ENCODE peak calls at places on chromosomes 13 and 19, in nine cellular contexts. Q is heart right ventricle; U is Peyer's patch; Y is CD8-positive, alpha-beta T cell; K is HCT116; N is PC-9; A is fibroblast of lung; F is neuronal stem cell; I is mammary epithelial cell. R is an unnamed sample. For H3K27me3 and H3K4me1, the result is how much of the 10 kb centered on the place peaks cover.

GRCh38 chr19:18274776-18275356 is 614 bp upstream of the IQCN start:
- DNase-seq in Q (peak), U (peak), Y (no peak), K (no peak), N (peak), A (peak), F (no peak), I (peak), R (peak)

GRCh38 chr13:26266311-26266710 is 12.4 kb downstream of the CDK8 start:
- DNase-seq in Q (no peak), U (no peak), Y (no peak), K (no peak), N (no peak), A (no peak), F (no peak), I (no peak), R (no peak)

GRCh38 chr19:4557971-4558941 is 1.2 kb downstream of the SEMA6B start:
- DNase-seq in Q (no peak), U (no peak), Y (peak), K (no peak), N (no peak), A (no peak), F (no peak), I (no peak), R (no peak)

GRCh38 chr19:10430505-10431253 is 10.3 kb downstream of the PDE4A start:
- DNase-seq in Q (peak), U (no peak), Y (no peak), K (no peak), N (peak), A (peak), F (no peak), I (no peak), R (no peak)

GRCh38 chr13:100244431-100244830 is 155.5 kb downstream of the PCCA start:
- DNase-seq in Q (no peak), U (no peak), Y (no peak), K (no peak), N (no peak), A (peak), F (no peak), I (no peak), R (no peak)

GRCh38 chr19:5114713-5115112 is 145.8 kb downstream of the KDM4B start:
- DNase-seq in Q (no peak), U (no peak), Y (no peak), K (no peak), N (no peak), A (no peak), F (no peak), I (no peak), R (no peak)

GRCh38 chr19:4061178-4061682 is 5.5 kb downstream of the ZBTB7A start:
- DNase-seq in Q (peak), U (peak), Y (no peak), K (no peak), N (peak), A (no peak), F (no peak), I (peak), R (peak)

GRCh38 chr13:100291626-100292025 is 202.7 kb downstream of the PCCA start:
- DNase-seq in Q (no peak), U (no peak), Y (no peak), K (no peak), N (no peak), A (no peak), F (no peak), I (no peak), R (no peak)

GRCh38 chr13:30792257-30793000 is 57.1 kb downstream of the ALOX5AP start:
- DNase-seq in Q (peak), U (peak), Y (no peak), K (peak), N (peak), A (peak), F (peak), I (peak), R (peak)

GRCh38 chr13:75329723-75330122 is 152.2 kb downstream of the TBC1D4 start:
- DNase-seq in Q (no peak), U (no peak), Y (no peak), K (no peak), N (no peak), A (no peak), F (no peak), I (peak), R (no peak)

GRCh38 chr13:27281420-27281819 is 10.8 kb downstream of the RASL11A start:
- DNase-seq in Q (no peak), U (no peak), Y (no peak), K (no peak), N (no peak), A (no peak), F (no peak), I (no peak), R (no peak)

GRCh38 chr13:110010433-110011135 is 224.2 kb upstream of the IRS2 start:
- DNase-seq in Q (no peak), U (no peak), Y (no peak), K (no peak), N (no peak), A (peak), F (no peak), I (no peak), R (no peak)

GRCh38 chr13:39269411-39269810 is 231.2 kb downstream of the NHLRC3 start:
- DNase-seq in Q (no peak), U (no peak), Y (no peak), K (no peak), N (no peak), A (peak), F (no peak), I (no peak), R (no peak)

GRCh38 chr13:106497079-106497478 is 38.4 kb downstream of the EFNB2 start:
- DNase-seq in Q (no peak), U (no peak), Y (no peak), K (no peak), N (no peak), A (no peak), F (no peak), I (no peak), R (no peak)

GRCh38 chr19:18672606-18673337 is 10.7 kb upstream of the CRTC1 start:
- DNase-seq in Q (no peak), U (no peak), Y (no peak), K (no peak), N (peak), A (peak), F (no peak), I (no peak), R (no peak)

GRCh38 chr19:35027851-35028599 is 2.2 kb upstream of the SCN1B start:
- DNase-seq in Q (no peak), U (no peak), Y (no peak), K (no peak), N (no peak), A (peak), F (no peak), I (peak), R (no peak)

GRCh38 chr13:21583496-21583895 is 20.5 kb downstream of the MICU2 start:
- DNase-seq in Q (no peak), U (no peak), Y (no peak), K (no peak), N (no peak), A (peak), F (no peak), I (no peak), R (peak)

GRCh38 chr19:18507727-18508440 is 14.0 kb downstream of the ELL start:
- DNase-seq in Q (peak), U (peak), Y (no peak), K (no peak), N (no peak), A (no peak), F (no peak), I (no peak), R (no peak)

GRCh38 chr13:42041017-42041683 is 7.3 kb upstream of the DGKH start:
- DNase-seq in Q (peak), U (peak), Y (no peak), K (peak), N (no peak), A (peak), F (peak), I (peak), R (peak)

GRCh38 chr19:19774354-19775033 is 41.6 kb upstream of the ZNF14 start:
- DNase-seq in Q (no peak), U (no peak), Y (no peak), K (no peak), N (no peak), A (no peak), F (no peak), I (no peak), R (no peak)

GRCh38 chr13:45295536-45295935 is 45.4 kb downstream of the TPT1 start:
- DNase-seq in Q (peak), U (no peak), Y (no peak), K (no peak), N (no peak), A (no peak), F (no peak), I (no peak), R (no peak)

GRCh38 chr19:54029930-54030490 is 33.7 kb downstream of the VSTM1 start:
- DNase-seq in Q (peak), U (peak), Y (peak), K (peak), N (peak), A (peak), F (peak), I (peak), R (peak)

GRCh38 chr19:38932425-38933179 is 1.9 kb downstream of the MRPS12 start:
- DNase-seq in Q (no peak), U (no peak), Y (peak), K (peak), N (no peak), A (peak), F (no peak), I (no peak), R (no peak)

GRCh38 chr13:110336681-110337080 is 29.6 kb downstream of the COL4A2 start:
- DNase-seq in Q (no peak), U (no peak), Y (no peak), K (no peak), N (no peak), A (no peak), F (no peak), I (no peak), R (no peak)

GRCh38 chr19:1470864-1471513 is 8.0 kb downstream of the C19orf25 start:
- DNase-seq in Q (no peak), U (no peak), Y (no peak), K (no peak), N (no peak), A (no peak), F (peak), I (no peak), R (no peak)
- H3K27me3 ChIP-seq in Q (half or more), U (half or more), Y (under half), K (under half), N (under half), A (under half), F (under half), I (under half), R (half or more)

GRCh38 chr13:67118277-67118676 is 111.9 kb downstream of the PCDH9 start:
- DNase-seq in Q (no peak), U (no peak), Y (no peak), K (no peak), N (no peak), A (no peak), F (no peak), I (no peak), R (no peak)
- H3K4me1 ChIP-seq in Q (under half), U (under half), Y (under half), K (under half), N (under half), A (under half), F (under half), I (under half), R (under half)

DNA sequence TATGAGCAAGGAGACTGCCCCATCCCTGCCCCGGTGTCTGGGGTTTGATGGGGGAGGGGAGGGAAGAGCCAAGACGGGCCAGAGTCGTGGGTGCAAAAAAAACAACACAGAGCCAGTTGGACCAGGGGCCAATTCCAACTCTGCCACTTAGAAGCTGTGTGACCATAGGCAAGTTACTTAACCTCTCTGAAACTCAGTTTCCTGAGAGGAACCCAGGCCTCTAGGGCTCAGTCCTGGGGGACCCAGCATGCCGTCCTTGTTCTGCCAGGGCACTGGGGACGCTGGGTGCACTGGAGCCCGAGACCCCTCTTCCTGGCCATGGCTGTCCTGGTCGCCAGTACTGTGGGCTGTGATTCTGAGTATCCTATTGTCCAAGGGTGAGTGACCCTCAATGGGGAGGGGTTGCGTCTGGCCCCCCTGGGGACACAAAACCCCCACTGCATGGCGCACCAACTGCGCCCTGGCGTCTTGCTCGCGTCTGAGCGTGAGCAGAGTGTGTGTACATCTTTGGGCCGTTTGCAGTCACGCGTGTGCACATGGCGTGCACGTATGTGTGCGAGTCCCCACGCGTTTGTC is 24.6 kb downstream of the CLEC4M start:
- DNase-seq in Q (no peak), U (no peak), Y (no peak), K (no peak), N (no peak), A (no peak), F (no peak), I (no peak), R (no peak)
- H3K27me3 ChIP-seq in Q (half or more), U (under half), Y (under half), K (under half), N (under half), A (under half), F (under half), I (under half), R (under half)

DNA sequence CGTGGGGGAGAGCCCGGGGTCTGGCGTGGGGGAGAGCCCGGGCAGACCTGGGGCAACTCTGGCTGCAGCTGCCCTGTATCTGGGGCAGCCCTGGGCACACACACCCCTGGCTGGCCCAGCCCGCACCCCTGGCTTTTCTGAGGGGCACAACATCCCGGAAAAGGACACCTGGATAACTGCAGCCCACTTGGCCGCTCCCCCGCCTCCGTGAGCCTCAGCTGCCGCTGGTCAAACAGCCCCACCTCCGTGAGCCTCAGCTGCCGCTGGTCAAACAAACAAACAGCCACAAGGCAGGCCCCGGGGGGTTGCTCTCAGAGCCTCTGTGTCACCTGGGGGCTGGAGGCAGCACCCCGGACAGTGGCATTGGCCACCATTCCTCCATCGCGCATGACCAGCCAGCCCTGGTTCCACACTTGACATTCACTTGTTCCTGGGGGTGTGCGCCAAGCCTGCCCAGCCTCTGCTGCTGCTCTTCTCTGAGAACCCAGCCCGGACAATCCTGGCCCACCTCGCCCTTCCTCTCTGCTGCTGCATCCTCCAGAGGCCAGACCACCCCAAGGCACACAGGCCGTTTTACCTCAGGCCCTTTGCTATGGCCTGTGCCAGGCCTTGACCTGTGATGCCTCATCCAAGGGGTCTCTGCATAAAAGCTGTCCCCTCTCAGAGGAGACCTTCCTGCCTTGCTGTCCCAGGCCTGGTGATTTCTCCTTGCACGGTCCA is 19.9 kb downstream of the CEBPG start:
- DNase-seq in Q (no peak), U (peak), Y (no peak), K (no peak), N (no peak), A (no peak), F (no peak), I (no peak), R (peak)
- H3K4me1 ChIP-seq in Q (half or more), U (under half), Y (under half), K (under half), N (under half), A (under half), F (under half), I (under half), R (half or more)

GRCh38 chr13:32300920-32301319 is 14.2 kb downstream of the ZAR1L start:
- DNase-seq in Q (no peak), U (no peak), Y (no peak), K (no peak), N (no peak), A (no peak), F (no peak), I (no peak), R (no peak)

GRCh38 chr13:32300406-32300805 is 14.8 kb downstream of the ZAR1L start:
- DNase-seq in Q (no peak), U (no peak), Y (no peak), K (no peak), N (no peak), A (no peak), F (no peak), I (no peak), R (no peak)

GRCh38 chr13:32297206-32297605 is 18.0 kb downstream of the ZAR1L start:
- DNase-seq in Q (no peak), U (no peak), Y (no peak), K (no peak), N (no peak), A (no peak), F (no peak), I (no peak), R (no peak)

GRCh38 chr13:32299893-32300292 is 15.3 kb downstream of the ZAR1L start:
- DNase-seq in Q (no peak), U (no peak), Y (no peak), K (no peak), N (no peak), A (no peak), F (no peak), I (no peak), R (no peak)

GRCh38 chr13:32298695-32299094 is 16.5 kb downstream of the ZAR1L start:
- DNase-seq in Q (no peak), U (no peak), Y (no peak), K (no peak), N (no peak), A (no peak), F (no peak), I (no peak), R (no peak)
- H3K27me3 ChIP-seq in Q (under half), U (under half), Y (under half), K (half or more), N (under half), A (under half), F (under half), I (under half), R (under half)

GRCh38 chr19:7225741-7226140 is 68.5 kb downstream of the INSR start:
- DNase-seq in Q (no peak), U (no peak), Y (no peak), K (no peak), N (no peak), A (no peak), F (no peak), I (no peak), R (no peak)
- H3K4me1 ChIP-seq in Q (half or more), U (under half), Y (under half), K (under half), N (under half), A (under half), F (under half), I (under half), R (under half)

R was measured in SJSA1.